ENCODE peak calls at places on chromosome 11, in eight cellular contexts. B is naive thymus-derived CD8-positive, alpha-beta T cell; G is activated CD8-positive, alpha-beta T cell treated with anti-CD3 and anti-CD28 coated beads for 36 hours; Y is right cardiac atrium; L is EH; Z is AG10803; T is H4; O is activated naive CD8-positive, alpha-beta T cell treated with anti-CD3 and anti-CD28 coated beads, Interleukin-2, amount 10 ng/mL, durations not matched to agents 7 days and 5 days. K is an unnamed sample.

GRCh38 chr11:12831471-12832202 is 157.4 kb downstream of the TEAD1 start:
- DNase-seq in T (no peak), O (no peak), Z (no peak), Y (no peak), G (no peak), L (no peak), B (no peak), K (peak)

GRCh38 chr11:5004429-5005274 is 10.0 kb downstream of the OR51L1 start:
- DNase-seq in B (no peak), O (no peak), L (peak), G (peak), Y (no peak), Z (peak), T (peak), K (peak)

GRCh38 chr11:11533751-11534150 is 88.1 kb downstream of the GALNT18 start:
- DNase-seq in Y (no peak), Z (no peak), B (no peak), L (no peak), O (no peak), G (no peak), T (no peak), K (no peak)

GRCh38 chr11:7638710-7639642 is 34.3 kb downstream of the CYB5R2 start:
- DNase-seq in T (no peak), B (no peak), Z (no peak), L (no peak), G (no peak), Y (peak), O (no peak), K (no peak)

GRCh38 chr11:85472953-85473352 is 154.2 kb downstream of the DLG2 start:
- DNase-seq in Z (no peak), L (no peak), B (no peak), T (no peak), O (no peak), Y (no peak), G (no peak), K (no peak)

GRCh38 chr11:66849501-66850234 is 6.4 kb downstream of the RCE1 start:
- DNase-seq in B (no peak), G (no peak), O (no peak), Y (no peak), T (no peak), L (no peak), Z (no peak), K (peak)

GRCh38 chr11:26030419-26030818 is 301.5 kb upstream of the ANO3 start:
- DNase-seq in Y (no peak), L (no peak), B (no peak), O (no peak), Z (no peak), G (no peak), T (no peak), K (no peak)

GRCh38 chr11:3905080-3905953 is 49.9 kb downstream of the STIM1 start:
- DNase-seq in B (peak), O (no peak), Z (peak), Y (no peak), L (peak), G (peak), T (peak), K (peak)

GRCh38 chr11:120612363-120613263 is 101.1 kb downstream of the GRIK4 start:
- DNase-seq in G (peak), O (no peak), Z (no peak), T (peak), B (no peak), L (peak), Y (no peak), K (peak)

GRCh38 chr11:7278314-7278917 is 26.7 kb downstream of the SYT9 start:
- DNase-seq in O (no peak), Y (no peak), L (peak), B (no peak), Z (peak), T (peak), G (peak), K (no peak)

GRCh38 chr11:27217948-27218410 is 145.0 kb downstream of the CCDC34 start:
- DNase-seq in B (no peak), O (no peak), Z (peak), Y (no peak), T (peak), G (no peak), L (peak), K (peak)

GRCh38 chr11:14029971-14030531 is 67.5 kb downstream of the SPON1 start:
- DNase-seq in O (no peak), Y (peak), T (peak), B (no peak), Z (peak), L (peak), G (no peak), K (peak)

GRCh38 chr11:27227744-27228143 is 135.3 kb downstream of the CCDC34 start:
- DNase-seq in O (no peak), L (no peak), Y (no peak), B (no peak), Z (no peak), G (no peak), T (no peak), K (no peak)

GRCh38 chr11:64353101-64353738 is 5.7 kb upstream of the RPS6KA4 start:
- DNase-seq in Z (no peak), G (no peak), B (no peak), O (no peak), L (no peak), T (no peak), Y (peak), K (no peak)

GRCh38 chr11:35398881-35399280 is 20.5 kb downstream of the SLC1A2 start:
- DNase-seq in B (no peak), G (no peak), Z (peak), Y (no peak), T (no peak), O (no peak), L (peak), K (no peak)

GRCh38 chr11:47139878-47140277 is 36.8 kb downstream of the ARFGAP2 start:
- DNase-seq in L (no peak), Y (no peak), O (no peak), T (no peak), B (no peak), G (no peak), Z (no peak), K (no peak)

GRCh38 chr11:68839953-68840641 is 1.6 kb downstream of the CPT1A start:
- DNase-seq in Z (peak), B (peak), O (peak), L (peak), T (no peak), Y (no peak), G (peak), K (no peak)

GRCh38 chr11:57370251-57370650 is 10.7 kb downstream of the PRG3 start:
- DNase-seq in G (no peak), Z (no peak), L (peak), O (no peak), T (no peak), B (no peak), Y (no peak), K (no peak)

GRCh38 chr11:100709233-100709999 is 22.3 kb downstream of the ARHGAP42 start:
- DNase-seq in T (no peak), Z (peak), B (no peak), G (no peak), Y (no peak), L (peak), O (no peak), K (no peak)

GRCh38 chr11:124961972-124962609 is 8.1 kb downstream of the CCDC15 start:
- DNase-seq in O (no peak), Y (no peak), B (peak), Z (peak), L (peak), T (peak), G (no peak), K (no peak)

GRCh38 chr11:75627879-75628668 is 40.8 kb downstream of the MAP6 start:
- DNase-seq in L (peak), Y (no peak), Z (peak), G (no peak), O (no peak), T (no peak), B (no peak), K (peak)

GRCh38 chr11:9130297-9130696 is 38.9 kb upstream of the SCUBE2 start:
- DNase-seq in L (no peak), Y (no peak), B (no peak), Z (no peak), G (no peak), T (no peak), O (no peak), K (no peak)

GRCh38 chr11:120774591-120775386 is 249.1 kb upstream of the TBCEL start:
- DNase-seq in G (no peak), T (no peak), B (no peak), L (no peak), Y (no peak), O (no peak), Z (no peak), K (no peak)

GRCh38 chr11:44946268-44946667 is 4.4 kb downstream of the TP53I11 start:
- DNase-seq in T (no peak), Z (peak), G (no peak), B (no peak), O (no peak), Y (peak), L (no peak), K (no peak)

GRCh38 chr11:63212742-63213141 is 30.7 kb downstream of the SLC22A25 start:
- DNase-seq in T (no peak), L (peak), Z (peak), Y (no peak), B (peak), O (no peak), G (peak), K (no peak)

GRCh38 chr11:73969991-73970800 is 12.4 kb downstream of the UCP2 start:
- DNase-seq in T (no peak), B (peak), Y (no peak), Z (no peak), G (peak), L (no peak), O (peak), K (no peak)

GRCh38 chr11:79434263-79434662 is 6.6 kb downstream of the TENM4 start:
- DNase-seq in L (no peak), G (no peak), Y (no peak), O (no peak), T (no peak), B (no peak), Z (no peak), K (no peak)

GRCh38 chr11:111729441-111729840 is 36.7 kb downstream of the PPP2R1B start:
- DNase-seq in B (no peak), Y (no peak), Z (no peak), G (no peak), T (no peak), L (no peak), O (no peak), K (no peak)

GRCh38 chr11:2123628-2123960 is 15.6 kb downstream of the IGF2 start:
- DNase-seq in L (no peak), G (no peak), B (no peak), Z (no peak), Y (no peak), T (no peak), O (no peak), K (no peak)

GRCh38 chr11:77250881-77251640 is 50.4 kb downstream of the GDPD4 start:
- DNase-seq in Z (no peak), B (no peak), L (peak), T (peak), Y (no peak), G (no peak), O (no peak), K (no peak)

GRCh38 chr11:111698852-111699559 is 67.2 kb downstream of the PPP2R1B start:
- DNase-seq in T (no peak), B (no peak), G (no peak), Z (no peak), O (no peak), L (no peak), Y (no peak), K (no peak)

GRCh38 chr11:12496181-12497025 is 119.0 kb downstream of the PARVA start:
- DNase-seq in G (no peak), O (no peak), B (no peak), T (no peak), Z (no peak), L (peak), Y (no peak), K (no peak)

GRCh38 chr11:2796508-2797180 is 88.9 kb downstream of the CDKN1C start:
- DNase-seq in O (peak), Y (peak), B (no peak), L (no peak), Z (no peak), T (no peak), G (peak), K (peak)

GRCh38 chr11:86672007-86672621 is at the start of gene ME3:
- DNase-seq in Y (peak), L (peak), Z (peak), G (peak), B (peak), T (no peak), O (peak), K (peak)

GRCh38 chr11:64267207-64267945 is 16.0 kb downstream of the PLCB3 start:
- DNase-seq in Y (peak), G (no peak), T (no peak), L (no peak), Z (no peak), O (no peak), B (no peak), K (peak)

GRCh38 chr11:46336781-46337180 is 10.5 kb upstream of the DGKZ start:
- DNase-seq in Y (peak), O (no peak), G (no peak), L (no peak), Z (peak), B (no peak), T (peak), K (no peak)

GRCh38 chr11:32092581-32093170 is 1.8 kb downstream of the RCN1 start:
- DNase-seq in Z (no peak), Y (no peak), T (no peak), L (no peak), O (no peak), G (no peak), B (no peak), K (no peak)

K was measured in adrenal gland.